ENCODE peak calls at places on chromosome 6, in seven cellular contexts. One of them, this sample, is unnamed. For H3K36me3, the result is how much of the 10 kb centered on the place peaks cover.

GRCh38 chr6:166221040-166221439 is 53.4 kb upstream of the TBXT start:
- DNase-seq in GM23248: no peak
- DNase-seq in endodermal cell: peak
- DNase-seq in PC-9: no peak
- DNase-seq in ovary: no peak
- DNase-seq in left ventricle myocardium inferior: no peak
- DNase-seq in MM.1S: no peak
- DNase-seq in this sample: no peak

GRCh38 chr6:145964948-145965366 is 799 bp upstream of the SHPRH start:
- DNase-seq in GM23248: peak
- DNase-seq in endodermal cell: no peak
- DNase-seq in PC-9: no peak
- DNase-seq in ovary: no peak
- DNase-seq in left ventricle myocardium inferior: no peak
- DNase-seq in MM.1S: no peak
- DNase-seq in this sample: peak

GRCh38 chr6:97114645-97115044 is 168.4 kb downstream of the MMS22L start:
- DNase-seq in GM23248: no peak
- DNase-seq in endodermal cell: no peak
- DNase-seq in PC-9: no peak
- DNase-seq in ovary: no peak
- DNase-seq in left ventricle myocardium inferior: no peak
- DNase-seq in MM.1S: no peak
- DNase-seq in this sample: no peak

GRCh38 chr6:149065658-149066556 is 251.6 kb upstream of the TAB2 start:
- DNase-seq in GM23248: no peak
- DNase-seq in endodermal cell: no peak
- DNase-seq in PC-9: no peak
- DNase-seq in ovary: no peak
- DNase-seq in left ventricle myocardium inferior: no peak
- DNase-seq in MM.1S: no peak
- DNase-seq in this sample: peak

GRCh38 chr6:110044093-110044492 is 66.0 kb downstream of the GPR6 start:
- DNase-seq in GM23248: no peak
- DNase-seq in endodermal cell: no peak
- DNase-seq in PC-9: peak
- DNase-seq in ovary: no peak
- DNase-seq in left ventricle myocardium inferior: no peak
- DNase-seq in MM.1S: no peak
- DNase-seq in this sample: no peak

GRCh38 chr6:12331951-12332749 is 42.0 kb downstream of the EDN1 start:
- DNase-seq in GM23248: peak
- DNase-seq in endodermal cell: peak
- DNase-seq in PC-9: peak
- DNase-seq in ovary: no peak
- DNase-seq in left ventricle myocardium inferior: no peak
- DNase-seq in MM.1S: no peak
- DNase-seq in this sample: no peak

GRCh38 chr6:41561931-41562632 is 15.9 kb downstream of the FOXP4 start:
- DNase-seq in GM23248: no peak
- DNase-seq in endodermal cell: peak
- DNase-seq in PC-9: no peak
- DNase-seq in ovary: no peak
- DNase-seq in left ventricle myocardium inferior: no peak
- DNase-seq in MM.1S: no peak
- DNase-seq in this sample: no peak

GRCh38 chr6:39100358-39100757 is 14.6 kb downstream of the SAYSD1 start:
- DNase-seq in GM23248: no peak
- DNase-seq in endodermal cell: no peak
- DNase-seq in PC-9: no peak
- DNase-seq in ovary: no peak
- DNase-seq in left ventricle myocardium inferior: no peak
- DNase-seq in MM.1S: no peak
- DNase-seq in this sample: no peak

GRCh38 chr6:158642097-158642601 is 2.4 kb downstream of the DYNLT1 start:
- DNase-seq in GM23248: peak
- DNase-seq in endodermal cell: peak
- DNase-seq in PC-9: peak
- DNase-seq in ovary: peak
- DNase-seq in left ventricle myocardium inferior: no peak
- DNase-seq in MM.1S: no peak
- DNase-seq in this sample: no peak

GRCh38 chr6:42704937-42705374 is 17.4 kb downstream of the PRPH2 start:
- DNase-seq in GM23248: no peak
- DNase-seq in endodermal cell: no peak
- DNase-seq in PC-9: no peak
- DNase-seq in ovary: no peak
- DNase-seq in left ventricle myocardium inferior: no peak
- DNase-seq in MM.1S: no peak
- DNase-seq in this sample: no peak

GRCh38 chr6:12173670-12174069 is 116.5 kb upstream of the EDN1 start:
- DNase-seq in GM23248: no peak
- DNase-seq in endodermal cell: no peak
- DNase-seq in PC-9: no peak
- DNase-seq in ovary: no peak
- DNase-seq in left ventricle myocardium inferior: no peak
- DNase-seq in MM.1S: no peak
- DNase-seq in this sample: no peak

GRCh38 chr6:126066068-126067048 is 80.0 kb downstream of the TRMT11 start:
- DNase-seq in GM23248: no peak
- DNase-seq in endodermal cell: no peak
- DNase-seq in PC-9: no peak
- DNase-seq in ovary: no peak
- DNase-seq in left ventricle myocardium inferior: no peak
- DNase-seq in MM.1S: no peak
- DNase-seq in this sample: no peak

GRCh38 chr6:449486-450419 is 58.2 kb downstream of the IRF4 start:
- DNase-seq in GM23248: no peak
- DNase-seq in endodermal cell: no peak
- DNase-seq in PC-9: no peak
- DNase-seq in ovary: no peak
- DNase-seq in left ventricle myocardium inferior: no peak
- DNase-seq in MM.1S: no peak
- DNase-seq in this sample: no peak

GRCh38 chr6:44024597-44025219 is 102.5 kb downstream of the MRPL14 start:
- DNase-seq in GM23248: no peak
- DNase-seq in endodermal cell: peak
- DNase-seq in PC-9: no peak
- DNase-seq in ovary: no peak
- DNase-seq in left ventricle myocardium inferior: no peak
- DNase-seq in MM.1S: no peak
- DNase-seq in this sample: no peak

GRCh38 chr6:100553243-100553642 is 88.5 kb upstream of the SIM1 start:
- DNase-seq in GM23248: no peak
- DNase-seq in endodermal cell: no peak
- DNase-seq in PC-9: no peak
- DNase-seq in ovary: no peak
- DNase-seq in left ventricle myocardium inferior: no peak
- DNase-seq in MM.1S: no peak
- DNase-seq in this sample: no peak

GRCh38 chr6:111201155-111201554 is 113.9 kb downstream of the SLC16A10 start:
- DNase-seq in GM23248: no peak
- DNase-seq in endodermal cell: no peak
- DNase-seq in PC-9: no peak
- DNase-seq in ovary: no peak
- DNase-seq in left ventricle myocardium inferior: no peak
- DNase-seq in MM.1S: no peak
- DNase-seq in this sample: no peak

GRCh38 chr6:108565893-108566292 is 5.2 kb downstream of the FOXO3 start:
- DNase-seq in GM23248: peak
- DNase-seq in endodermal cell: no peak
- DNase-seq in PC-9: peak
- DNase-seq in ovary: no peak
- DNase-seq in left ventricle myocardium inferior: no peak
- DNase-seq in MM.1S: peak
- DNase-seq in this sample: no peak

GRCh38 chr6:157534991-157535353 is 154.0 kb downstream of the ZDHHC14 start:
- DNase-seq in GM23248: no peak
- DNase-seq in endodermal cell: peak
- DNase-seq in PC-9: no peak
- DNase-seq in ovary: no peak
- DNase-seq in left ventricle myocardium inferior: no peak
- DNase-seq in MM.1S: no peak
- DNase-seq in this sample: no peak

GRCh38 chr6:155530219-155530834 is 74.7 kb upstream of the NOX3 start:
- DNase-seq in GM23248: peak
- DNase-seq in endodermal cell: no peak
- DNase-seq in PC-9: no peak
- DNase-seq in ovary: no peak
- DNase-seq in left ventricle myocardium inferior: no peak
- DNase-seq in MM.1S: peak
- DNase-seq in this sample: peak

GRCh38 chr6:37303891-37304503 is 46.1 kb upstream of the TMEM217 start:
- DNase-seq in GM23248: peak
- DNase-seq in endodermal cell: no peak
- DNase-seq in PC-9: peak
- DNase-seq in ovary: no peak
- DNase-seq in left ventricle myocardium inferior: no peak
- DNase-seq in MM.1S: peak
- DNase-seq in this sample: no peak

GRCh38 chr6:37302086-37302686 is 44.2 kb upstream of the TMEM217 start:
- DNase-seq in GM23248: no peak
- DNase-seq in endodermal cell: no peak
- DNase-seq in PC-9: peak
- DNase-seq in ovary: no peak
- DNase-seq in left ventricle myocardium inferior: no peak
- DNase-seq in MM.1S: no peak
- DNase-seq in this sample: no peak

GRCh38 chr6:37303091-37303620 is 45.2 kb upstream of the TMEM217 start:
- DNase-seq in GM23248: no peak
- DNase-seq in endodermal cell: no peak
- DNase-seq in PC-9: peak
- DNase-seq in ovary: no peak
- DNase-seq in left ventricle myocardium inferior: no peak
- DNase-seq in MM.1S: no peak
- DNase-seq in this sample: no peak

GRCh38 chr6:37298958-37299357 is 41.0 kb upstream of the TMEM217 start:
- DNase-seq in GM23248: no peak
- DNase-seq in endodermal cell: no peak
- DNase-seq in PC-9: no peak
- DNase-seq in ovary: no peak
- DNase-seq in left ventricle myocardium inferior: no peak
- DNase-seq in MM.1S: no peak
- DNase-seq in this sample: no peak

DNA sequence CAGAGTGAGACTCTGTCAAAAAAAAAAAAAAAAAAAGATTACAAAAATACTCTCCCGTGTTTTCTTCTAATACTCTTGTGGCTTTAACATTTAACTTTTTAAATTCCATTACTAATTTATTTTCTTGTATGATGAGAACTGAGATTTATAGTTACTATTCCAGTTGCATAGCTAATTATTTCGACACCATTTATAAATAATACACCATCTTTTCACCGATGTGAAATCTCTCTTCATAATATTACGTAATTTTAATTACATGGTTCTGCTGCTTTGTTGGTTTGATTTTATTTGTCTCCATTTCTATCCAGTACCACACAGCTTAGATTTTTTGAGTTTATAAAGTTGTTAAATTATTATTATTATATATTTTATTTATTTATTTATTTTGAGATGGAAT is 42.0 kb upstream of the TMEM217 start:
- DNase-seq in GM23248: no peak
- DNase-seq in endodermal cell: no peak
- DNase-seq in PC-9: no peak
- DNase-seq in ovary: no peak
- DNase-seq in left ventricle myocardium inferior: no peak
- DNase-seq in MM.1S: no peak
- DNase-seq in this sample: no peak
- H3K36me3 ChIP-seq in GM23248: under half
- H3K36me3 ChIP-seq in endodermal cell: half or more
- H3K36me3 ChIP-seq in PC-9: under half
- H3K36me3 ChIP-seq in ovary: under half
- H3K36me3 ChIP-seq in left ventricle myocardium inferior: half or more
- H3K36me3 ChIP-seq in MM.1S: under half
- H3K36me3 ChIP-seq in this sample: under half

DNA sequence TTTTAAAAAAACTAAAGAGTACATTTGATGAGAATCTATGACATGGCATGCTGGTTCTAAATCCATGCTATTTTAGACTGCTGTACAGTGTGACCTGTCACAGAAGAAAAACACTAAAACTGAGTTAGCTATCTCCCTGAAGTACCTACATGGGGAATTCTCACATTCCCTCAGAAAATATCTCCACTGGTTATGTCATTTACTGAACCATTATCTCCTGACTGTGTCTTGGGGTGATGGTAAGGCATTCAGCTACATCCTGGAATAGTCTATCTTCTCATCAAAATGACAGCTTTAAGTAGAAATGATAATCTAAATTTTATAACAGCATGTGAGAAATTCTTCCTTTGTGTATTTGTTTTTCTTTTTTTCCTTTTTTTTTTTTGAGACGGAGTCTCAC is 172.1 kb upstream of the HTR1E start:
- DNase-seq in GM23248: no peak
- DNase-seq in endodermal cell: no peak
- DNase-seq in PC-9: no peak
- DNase-seq in ovary: no peak
- DNase-seq in left ventricle myocardium inferior: no peak
- DNase-seq in MM.1S: no peak
- DNase-seq in this sample: no peak
- H3K27ac ChIP-seq in GM23248: no peak
- H3K27ac ChIP-seq in endodermal cell: no peak
- H3K27ac ChIP-seq in PC-9: no peak
- H3K27ac ChIP-seq in ovary: no peak
- H3K27ac ChIP-seq in left ventricle myocardium inferior: no peak
- H3K27ac ChIP-seq in MM.1S: no peak
- H3K27ac ChIP-seq in this sample: no peak

GRCh38 chr6:26552640-26553189 is 14.5 kb downstream of the HMGN4 start:
- DNase-seq in GM23248: no peak
- DNase-seq in endodermal cell: no peak
- DNase-seq in PC-9: peak
- DNase-seq in ovary: no peak
- DNase-seq in left ventricle myocardium inferior: no peak
- DNase-seq in MM.1S: no peak
- DNase-seq in this sample: no peak
- H3K4me3 ChIP-seq in GM23248: peak
- H3K4me3 ChIP-seq in endodermal cell: peak
- H3K4me3 ChIP-seq in PC-9: peak
- H3K4me3 ChIP-seq in ovary: peak
- H3K4me3 ChIP-seq in left ventricle myocardium inferior: peak
- H3K4me3 ChIP-seq in MM.1S: peak
- H3K4me3 ChIP-seq in this sample: peak

DNA sequence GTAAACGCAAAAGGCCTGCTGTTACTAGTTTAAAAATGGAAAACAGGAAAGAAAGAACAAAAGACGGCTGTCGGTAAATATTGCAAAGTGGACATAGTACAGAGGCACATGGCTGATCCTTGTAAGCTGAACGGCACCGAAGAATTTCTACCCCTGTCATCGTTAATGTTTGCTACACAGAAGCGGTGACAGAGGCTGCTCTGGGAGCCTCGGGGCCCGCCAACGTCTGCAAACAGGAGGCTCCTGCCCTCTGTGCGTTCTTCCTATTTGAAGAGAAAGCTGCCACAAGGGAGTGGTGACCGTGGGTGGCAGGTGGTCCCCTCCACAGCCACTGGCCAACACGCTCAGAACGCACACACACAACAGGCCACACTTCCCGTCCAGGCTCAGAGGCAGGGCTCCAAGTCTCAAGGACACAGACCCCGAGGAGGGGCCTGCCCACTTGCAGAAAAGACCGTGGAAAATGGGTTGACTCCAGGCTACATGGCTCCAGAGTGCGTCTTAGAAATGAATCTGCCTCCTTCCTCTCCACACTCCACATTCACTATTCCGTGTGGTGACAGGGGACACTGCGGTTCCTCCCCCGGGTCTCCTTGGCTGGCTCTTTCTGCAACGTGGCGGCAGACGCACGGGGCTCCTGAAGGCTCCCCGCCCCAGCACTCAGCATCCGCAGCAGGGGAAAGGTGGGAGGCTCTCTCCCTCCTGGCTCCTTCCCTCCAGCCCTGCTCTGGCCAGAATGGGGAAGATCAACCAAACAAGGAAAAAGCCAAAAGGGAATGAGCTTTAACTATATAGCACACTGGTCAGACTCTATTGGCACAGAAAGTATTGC is 64.5 kb downstream of the GMPR start:
- DNase-seq in GM23248: no peak
- DNase-seq in endodermal cell: peak
- DNase-seq in PC-9: no peak
- DNase-seq in ovary: no peak
- DNase-seq in left ventricle myocardium inferior: no peak
- DNase-seq in MM.1S: no peak
- DNase-seq in this sample: no peak
- H3K36me3 ChIP-seq in GM23248: under half
- H3K36me3 ChIP-seq in endodermal cell: under half
- H3K36me3 ChIP-seq in PC-9: under half
- H3K36me3 ChIP-seq in ovary: under half
- H3K36me3 ChIP-seq in left ventricle myocardium inferior: under half
- H3K36me3 ChIP-seq in MM.1S: under half
- H3K36me3 ChIP-seq in this sample: under half

This sample was measured in CD4-positive, alpha-beta memory T cell.